ENCODE peak calls at places on chromosomes 13 and 19, in five cellular contexts. P, W, K, B and D are unnamed samples. For H3K36me3, the result is how much of the 10 kb centered on the place peaks cover.

GRCh38 chr13:92972751-92973150 is 253.9 kb upstream of the GPC6 start:
- DNase-seq in P (no peak), W (no peak), K (no peak), B (no peak), D (no peak)

GRCh38 chr19:48961051-48961649 is 4.0 kb upstream of the FTL start:
- DNase-seq in P (no peak), W (no peak), K (peak), B (no peak), D (no peak)

GRCh38 chr13:53075356-53076041 is 46.9 kb downstream of the OLFM4 start:
- DNase-seq in P (no peak), W (no peak), K (no peak), B (peak), D (no peak)

GRCh38 chr13:48535791-48536190 is 2.9 kb upstream of the RCBTB2 start:
- DNase-seq in P (no peak), W (no peak), K (no peak), B (no peak), D (no peak)

GRCh38 chr13:106038752-106039151 is 496.7 kb downstream of the EFNB2 start:
- DNase-seq in P (no peak), W (no peak), K (peak), B (no peak), D (no peak)

GRCh38 chr19:19111967-19112580 is 26.2 kb downstream of the TMEM161A start:
- DNase-seq in P (no peak), W (no peak), K (no peak), B (no peak), D (no peak)

GRCh38 chr13:75356426-75356825 is 125.5 kb downstream of the TBC1D4 start:
- DNase-seq in P (no peak), W (no peak), K (no peak), B (no peak), D (no peak)

GRCh38 chr13:47549219-47549752 is 451.8 kb downstream of the SUCLA2 start:
- DNase-seq in P (no peak), W (no peak), K (no peak), B (no peak), D (no peak)

GRCh38 chr13:44024496-44025155 is 144.9 kb downstream of the LACC1 start:
- DNase-seq in P (no peak), W (no peak), K (no peak), B (no peak), D (no peak)

GRCh38 chr19:50826492-50827240 is 3.1 kb upstream of the KLK1 start:
- DNase-seq in P (no peak), W (no peak), K (no peak), B (no peak), D (no peak)

GRCh38 chr19:16400911-16401675 is 70.7 kb downstream of the EPS15L1 start:
- DNase-seq in P (no peak), W (peak), K (no peak), B (no peak), D (no peak)

GRCh38 chr13:84571264-84571663 is 689.0 kb upstream of the SLITRK1 start:
- DNase-seq in P (no peak), W (no peak), K (no peak), B (no peak), D (no peak)

GRCh38 chr13:74067818-74068217 is 66.4 kb downstream of the KLF12 start:
- DNase-seq in P (no peak), W (no peak), K (peak), B (no peak), D (no peak)

GRCh38 chr19:38004505-38005223 is 97.7 kb downstream of the SIPA1L3 start:
- DNase-seq in P (no peak), W (peak), K (peak), B (peak), D (peak)

GRCh38 chr19:507286-508203 is at the start of gene TPGS1:
- DNase-seq in P (no peak), W (no peak), K (peak), B (peak), D (peak)

GRCh38 chr13:103883698-103884097 is 817.5 kb upstream of the SLC10A2 start:
- DNase-seq in P (no peak), W (no peak), K (peak), B (peak), D (peak)

GRCh38 chr19:10460714-10461046 is 40.3 kb downstream of the PDE4A start:
- DNase-seq in P (no peak), W (no peak), K (no peak), B (no peak), D (no peak)

GRCh38 chr13:110023729-110024645 is 237.6 kb upstream of the IRS2 start:
- DNase-seq in P (no peak), W (peak), K (peak), B (peak), D (peak)

GRCh38 chr19:50893047-50893737 is 18.0 kb downstream of the KLK4 start:
- DNase-seq in P (no peak), W (no peak), K (no peak), B (no peak), D (no peak)

GRCh38 chr19:23461120-23461519 is 65.8 kb upstream of the ZNF91 start:
- DNase-seq in P (no peak), W (no peak), K (no peak), B (no peak), D (no peak)

GRCh38 chr19:50695251-50696064 is 24.1 kb downstream of the SHANK1 start:
- DNase-seq in P (no peak), W (no peak), K (no peak), B (peak), D (peak)

GRCh38 chr13:75904012-75904411 is 267.9 kb downstream of the LMO7 start:
- DNase-seq in P (no peak), W (no peak), K (no peak), B (no peak), D (no peak)

GRCh38 chr13:95833126-95833525 is 156.2 kb downstream of the DNAJC3 start:
- DNase-seq in P (no peak), W (no peak), K (no peak), B (no peak), D (no peak)

GRCh38 chr19:8054169-8054568 is 1.6 kb downstream of the CCL25 start:
- DNase-seq in P (no peak), W (no peak), K (no peak), B (no peak), D (peak)

GRCh38 chr13:60347174-60347573 is 49.8 kb upstream of the TDRD3 start:
- DNase-seq in P (no peak), W (no peak), K (no peak), B (no peak), D (no peak)

GRCh38 chr19:53936035-53936434 is 26.7 kb upstream of the CACNG8 start:
- DNase-seq in P (no peak), W (no peak), K (no peak), B (no peak), D (no peak)

GRCh38 chr19:49916839-49917733 is 11.9 kb upstream of the ATF5 start:
- DNase-seq in P (no peak), W (no peak), K (no peak), B (no peak), D (no peak)

GRCh38 chr13:96958286-96958891 is 35.9 kb downstream of the OXGR1 start:
- DNase-seq in P (no peak), W (no peak), K (peak), B (peak), D (peak)

GRCh38 chr19:7010722-7011593 is 10.3 kb downstream of the MBD3L2B start:
- DNase-seq in P (no peak), W (no peak), K (no peak), B (no peak), D (no peak)

GRCh38 chr13:62320129-62320724 is 904.6 kb upstream of the PCDH20 start:
- DNase-seq in P (no peak), W (no peak), K (peak), B (peak), D (peak)

GRCh38 chr19:56149656-56150038 is 8.6 kb downstream of the ZNF444 start:
- DNase-seq in P (no peak), W (no peak), K (no peak), B (no peak), D (no peak)

GRCh38 chr19:47210689-47211316 is 20.2 kb downstream of the BBC3 start:
- DNase-seq in P (peak), W (peak), K (peak), B (peak), D (peak)
- H3K36me3 ChIP-seq in P (under half), W (under half), K (half or more), B (under half), D (under half)

GRCh38 chr13:112636401-112636975 is 48.5 kb upstream of the TUBGCP3 start:
- DNase-seq in P (no peak), W (no peak), K (no peak), B (no peak), D (no peak)
- H3K36me3 ChIP-seq in P (under half), W (under half), K (under half), B (under half), D (under half)

DNA sequence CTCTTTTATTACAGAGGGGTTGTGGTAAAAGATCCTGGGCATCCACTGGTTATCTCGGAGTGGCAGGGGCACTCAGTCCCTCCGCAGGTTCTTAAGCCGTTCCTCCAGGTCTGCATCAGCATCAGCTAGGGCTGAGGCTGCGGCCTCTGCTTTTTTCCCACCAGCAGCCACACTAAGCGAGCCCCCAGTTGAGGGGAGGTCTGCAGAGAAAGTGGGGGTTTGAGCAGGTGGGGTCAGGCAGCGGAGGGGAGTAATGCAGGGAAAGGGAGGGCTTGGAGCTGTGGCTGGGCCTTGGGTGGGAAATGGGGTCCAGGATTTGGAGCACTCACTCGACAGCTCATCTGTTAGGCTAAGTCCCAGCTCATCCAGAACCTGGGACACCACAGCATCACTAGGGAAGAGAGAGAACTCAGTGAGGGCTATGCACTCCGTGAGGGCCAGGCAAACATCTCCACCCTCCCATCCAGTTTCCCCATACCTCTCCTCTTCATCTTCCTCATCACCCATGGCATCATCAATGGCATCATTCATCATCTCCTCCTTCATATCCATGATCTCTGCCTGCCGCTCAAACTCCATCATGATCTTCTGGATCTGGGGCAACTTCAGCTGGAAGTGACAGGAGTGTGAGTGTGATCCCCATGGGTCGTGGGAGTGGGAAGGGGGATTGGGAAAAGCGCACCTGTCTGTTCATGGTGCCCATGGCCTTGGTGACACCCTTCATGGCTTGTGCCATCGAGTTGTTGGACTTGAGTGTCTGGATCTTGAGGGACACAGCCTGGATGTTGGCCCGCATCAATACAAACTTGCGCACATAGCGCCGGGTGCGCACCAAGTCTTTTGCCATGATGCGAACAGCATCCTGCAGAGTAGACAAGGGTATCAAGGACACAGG is 3.1 kb downstream of the CHMP2A start:
- DNase-seq in P (no peak), W (no peak), K (no peak), B (no peak), D (peak)
- H3K36me3 ChIP-seq in P (half or more), W (half or more), K (half or more), B (half or more), D (under half)

GRCh38 chr19:30014770-30015169 is 72.7 kb downstream of the URI1 start:
- DNase-seq in P (no peak), W (no peak), K (no peak), B (no peak), D (no peak)
- H3K36me3 ChIP-seq in P (under half), W (under half), K (half or more), B (under half), D (under half)

GRCh38 chr19:13957107-13957506 is 4.8 kb downstream of the DCAF15 start:
- DNase-seq in P (no peak), W (no peak), K (no peak), B (no peak), D (no peak)

GRCh38 chr19:13954185-13954584 is 1.9 kb downstream of the DCAF15 start:
- DNase-seq in P (no peak), W (no peak), K (no peak), B (no peak), D (no peak)

GRCh38 chr19:13956365-13956744 is 4.0 kb downstream of the DCAF15 start:
- DNase-seq in P (no peak), W (no peak), K (no peak), B (no peak), D (peak)

GRCh38 chr19:13958043-13958442 is 5.7 kb downstream of the DCAF15 start:
- DNase-seq in P (no peak), W (no peak), K (no peak), B (no peak), D (no peak)

GRCh38 chr19:13955662-13956364 is 3.5 kb downstream of the DCAF15 start:
- DNase-seq in P (no peak), W (no peak), K (no peak), B (no peak), D (peak)
- H3K36me3 ChIP-seq in P (under half), W (under half), K (half or more), B (under half), D (under half)

GRCh38 chr19:5205937-5206750 is 134.5 kb downstream of the PTPRS start:
- DNase-seq in P (no peak), W (no peak), K (no peak), B (no peak), D (no peak)

GRCh38 chr19:5206751-5207075 is 133.9 kb downstream of the PTPRS start:
- DNase-seq in P (no peak), W (no peak), K (no peak), B (no peak), D (peak)

GRCh38 chr19:5210556-5210955 is 130.1 kb downstream of the PTPRS start:
- DNase-seq in P (no peak), W (no peak), K (no peak), B (no peak), D (no peak)

GRCh38 chr19:5205388-5205787 is 135.2 kb downstream of the PTPRS start:
- DNase-seq in P (peak), W (no peak), K (no peak), B (no peak), D (no peak)

GRCh38 chr19:5207806-5208205 is 132.8 kb downstream of the PTPRS start:
- DNase-seq in P (no peak), W (no peak), K (no peak), B (no peak), D (peak)
- H3K36me3 ChIP-seq in P (under half), W (under half), K (half or more), B (under half), D (under half)

DNA sequence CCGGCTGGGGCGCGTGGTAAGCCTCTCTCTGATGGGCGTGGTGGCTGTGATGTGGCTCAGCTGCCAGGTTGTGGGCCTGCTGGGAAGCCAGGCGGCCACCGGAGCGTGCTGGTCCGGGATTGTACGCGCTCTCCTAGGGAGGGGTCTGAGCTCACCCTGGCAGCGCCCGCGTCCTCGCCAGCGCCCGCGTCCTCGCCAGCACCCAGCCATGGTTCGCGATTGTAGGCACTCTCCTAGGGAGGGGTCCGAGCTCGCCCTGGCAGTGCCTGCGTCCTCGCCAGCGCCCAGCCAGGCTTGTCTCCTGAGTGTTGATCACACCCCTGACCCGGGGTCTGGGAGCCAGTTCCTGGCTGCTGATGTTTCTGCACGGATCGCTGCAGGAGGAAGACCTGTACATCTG is 13.8 kb downstream of the ADAT3 start:
- DNase-seq in P (no peak), W (no peak), K (no peak), B (no peak), D (no peak)
- H3K36me3 ChIP-seq in P (under half), W (under half), K (half or more), B (under half), D (under half)

GRCh38 chr19:11729586-11729985 is 9.2 kb downstream of the ZNF823 start:
- DNase-seq in P (no peak), W (no peak), K (no peak), B (no peak), D (no peak)
- H3K36me3 ChIP-seq in P (under half), W (under half), K (under half), B (under half), D (under half)

GRCh38 chr13:113207890-113208423 is 512 bp downstream of the PCID2 start:
- DNase-seq in P (no peak), W (no peak), K (peak), B (peak), D (peak)
- H3K36me3 ChIP-seq in P (under half), W (under half), K (under half), B (under half), D (under half)